ENCODE peak calls at places on chromosomes 13 and 19, in six cellular contexts. Q is stimulated activated CD8-positive, alpha-beta memory T cell treated with anti-CD3 and anti-CD28 coated beads, Interleukin-7, amount 100 ng/mL, for 1 hour; F is T-helper 9 cell; K is B cell; X is astrocyte of the hippocampus; N is posterior cingulate gyrus. L is an unnamed sample.

GRCh38 chr13:113597386-113598080 is 13.0 kb downstream of the TFDP1 start:
- DNase-seq in Q (no peak), F (no peak), K (no peak), X (no peak), N (no peak), L (no peak)

GRCh38 chr19:37217533-37217854 is 520 bp upstream of the ZNF383 start:
- DNase-seq in Q (no peak), F (no peak), K (no peak), X (no peak), N (no peak), L (no peak)

GRCh38 chr13:32116210-32116609 is 84.6 kb downstream of the FRY start:
- DNase-seq in Q (no peak), F (no peak), K (no peak), X (no peak), N (no peak), L (no peak)

GRCh38 chr13:73933795-73934194 is 200.4 kb downstream of the KLF12 start:
- DNase-seq in Q (no peak), F (no peak), K (no peak), X (no peak), N (no peak), L (no peak)

GRCh38 chr19:3761382-3762129 is at the start of gene APBA3:
- DNase-seq in Q (peak; percentile 93), F (peak; percentile 95), K (peak; percentile 93), X (peak; percentile 96), N (peak; percentile 85), L (peak; percentile 67)

GRCh38 chr13:108700421-108701170 is 71.2 kb downstream of the MYO16 start:
- DNase-seq in Q (no peak), F (no peak), K (no peak), X (peak; percentile 94), N (no peak), L (peak; percentile 82)

GRCh38 chr13:72508392-72508791 is 219.0 kb downstream of the MZT1 start:
- DNase-seq in Q (no peak), F (no peak), K (no peak), X (no peak), N (no peak), L (no peak)

GRCh38 chr13:95536629-95537241 is 15.8 kb upstream of the CLDN10 start:
- DNase-seq in Q (no peak), F (no peak), K (no peak), X (peak; percentile 44), N (no peak), L (peak; percentile 65)

GRCh38 chr13:107907065-107907464 is 308.3 kb downstream of the LIG4 start:
- DNase-seq in Q (no peak), F (no peak), K (no peak), X (peak; percentile 44), N (no peak), L (no peak)

GRCh38 chr19:43148233-43148632 is 38.1 kb downstream of the PSG5 start:
- DNase-seq in Q (no peak), F (no peak), K (no peak), X (peak; percentile 62), N (no peak), L (peak; percentile 42)

GRCh38 chr13:29978211-29978610 is 127.8 kb upstream of the UBL3 start:
- DNase-seq in Q (no peak), F (no peak), K (no peak), X (no peak), N (no peak), L (peak; percentile 12)

GRCh38 chr19:7004313-7004931 is 16.8 kb downstream of the MBD3L2B start:
- DNase-seq in Q (no peak), F (no peak), K (no peak), X (peak; percentile 65), N (no peak), L (peak; percentile 28)

GRCh38 chr19:42254083-42254849 is 662 bp downstream of the ERF start:
- DNase-seq in Q (peak; percentile 57), F (peak; percentile 70), K (peak; percentile 85), X (peak; percentile 76), N (peak; percentile 71), L (no peak)

L was measured in renal cortical epithelial cell.